ENCODE peak calls at places on chromosomes 3 and 15, in nine cellular contexts. X, H, M, Q, I, Z, L, U and N are unnamed samples.

GRCh38 chr3:141410861-141411771 is 42.8 kb downstream of the ZBTB38 start:
- DNase-seq in I (peak; percentile 73), L (no peak), X (no peak), M (peak; percentile 82), U (no peak), Z (no peak), Q (no peak), H (no peak), N (no peak)

GRCh38 chr3:127456471-127457093 is 134.0 kb downstream of the TPRA1 start:
- DNase-seq in L (no peak), I (no peak), Q (no peak), H (no peak), M (no peak), U (no peak), X (no peak), Z (no peak), N (peak; percentile 17)

GRCh38 chr15:87752250-87752951 is 504.1 kb downstream of the NTRK3 start:
- DNase-seq in X (no peak), L (no peak), Q (no peak), U (no peak), I (no peak), Z (no peak), M (no peak), H (no peak), N (no peak)

GRCh38 chr3:161310649-161311423 is 60.5 kb downstream of the SPTSSB start:
- DNase-seq in U (no peak), L (no peak), I (peak; percentile 67), Q (no peak), X (no peak), M (peak; percentile 87), H (no peak), Z (peak; percentile 21), N (no peak)

GRCh38 chr3:127819656-127820055 is 2.7 kb downstream of the MGLL start:
- DNase-seq in L (no peak), H (no peak), Q (no peak), Z (no peak), U (no peak), X (no peak), M (no peak), I (no peak), N (no peak)

GRCh38 chr3:134998158-134998557 is 203.1 kb downstream of the EPHB1 start:
- DNase-seq in H (no peak), M (no peak), I (no peak), X (no peak), Q (no peak), U (no peak), L (no peak), Z (no peak), N (no peak)

GRCh38 chr3:50572801-50573371 is 3.6 kb downstream of the HEMK1 start:
- DNase-seq in L (no peak), Z (peak; percentile 54), X (no peak), I (peak; percentile 90), Q (no peak), H (no peak), U (no peak), M (peak; percentile 84), N (no peak)

GRCh38 chr15:51401872-51402517 is 60.5 kb downstream of the GLDN start:
- DNase-seq in L (peak; percentile 18), Q (peak; percentile 71), M (no peak), I (no peak), U (no peak), X (peak; percentile 56), Z (no peak), H (peak; percentile 69), N (no peak)

GRCh38 chr3:128468285-128468790 is 1.6 kb upstream of the DNAJB8 start:
- DNase-seq in L (no peak), X (no peak), Q (no peak), H (no peak), Z (no peak), M (no peak), U (no peak), I (no peak), N (no peak)

GRCh38 chr15:100525894-100526512 is 2.7 kb downstream of the CERS3 start:
- DNase-seq in M (no peak), L (no peak), U (no peak), X (no peak), Q (no peak), I (no peak), H (no peak), Z (no peak), N (no peak)

GRCh38 chr15:30953731-30954378 is 37.6 kb downstream of the MTMR10 start:
- DNase-seq in U (no peak), M (no peak), Z (no peak), Q (peak; percentile 65), I (no peak), H (no peak), L (no peak), X (peak; percentile 84), N (peak; percentile 17)

GRCh38 chr15:81330351-81331085 is 6.6 kb upstream of the STARD5 start:
- DNase-seq in L (no peak), X (no peak), Z (no peak), Q (no peak), H (no peak), M (no peak), I (peak; percentile 50), U (no peak), N (no peak)

GRCh38 chr3:25582242-25582641 is 82.5 kb downstream of the TOP2B start:
- DNase-seq in L (no peak), X (peak; percentile 67), Q (no peak), U (no peak), M (no peak), I (no peak), Z (no peak), H (no peak), N (no peak)

GRCh38 chr3:187914231-187914630 is 169.0 kb upstream of the BCL6 start:
- DNase-seq in I (no peak), X (no peak), Q (no peak), M (no peak), U (no peak), L (no peak), H (no peak), Z (no peak), N (no peak)

GRCh38 chr3:45541326-45542321 is 52.9 kb upstream of the LIMD1 start:
- DNase-seq in M (no peak), Q (no peak), Z (no peak), H (no peak), I (no peak), L (no peak), U (no peak), X (no peak), N (no peak)

GRCh38 chr15:81108427-81108826 is 25.6 kb upstream of the CFAP161 start:
- DNase-seq in Q (no peak), Z (no peak), H (no peak), I (no peak), L (no peak), X (peak; percentile 25), U (no peak), M (peak; percentile 65), N (no peak)

GRCh38 chr3:112463250-112463649 is 36.0 kb downstream of the BTLA start:
- DNase-seq in I (no peak), M (peak; percentile 72), U (no peak), X (no peak), L (no peak), H (no peak), Q (no peak), Z (no peak), N (no peak)

GRCh38 chr3:178439504-178439903 is 96.7 kb upstream of the KCNMB2 start:
- DNase-seq in M (no peak), Q (no peak), I (no peak), H (no peak), L (peak; percentile 53), Z (no peak), X (no peak), U (no peak), N (no peak)

GRCh38 chr15:98503970-98504369 is 144.4 kb upstream of the IGF1R start:
- DNase-seq in Q (no peak), H (no peak), L (no peak), Z (no peak), U (no peak), I (no peak), M (no peak), X (peak; percentile 71), N (no peak)

GRCh38 chr3:8802256-8802655 is 32.8 kb upstream of the OXTR start:
- DNase-seq in L (no peak), X (no peak), M (peak; percentile 36), Z (no peak), H (no peak), I (no peak), U (no peak), Q (no peak), N (no peak)

GRCh38 chr3:132396255-132396654 is 21.0 kb upstream of the DNAJC13 start:
- DNase-seq in M (no peak), L (no peak), I (no peak), Z (no peak), Q (no peak), U (no peak), H (no peak), X (no peak), N (no peak)

GRCh38 chr3:168341192-168341816 is 245.6 kb upstream of the GOLIM4 start:
- DNase-seq in Z (no peak), X (no peak), M (no peak), I (no peak), H (no peak), L (no peak), U (no peak), Q (no peak), N (no peak)

GRCh38 chr3:17355591-17355990 is 386.8 kb downstream of the TBC1D5 start:
- DNase-seq in U (no peak), I (no peak), H (no peak), X (no peak), Q (no peak), M (no peak), Z (no peak), L (no peak), N (no peak)

GRCh38 chr3:163916596-163917560 is 1161.4 kb downstream of the SI start:
- DNase-seq in Z (no peak), I (no peak), M (no peak), X (peak; percentile 22), Q (no peak), H (no peak), U (no peak), L (no peak), N (peak; percentile 37)

GRCh38 chr15:42140383-42141070 is 15.9 kb downstream of the PLA2G4F start:
- DNase-seq in Q (no peak), Z (no peak), I (no peak), U (no peak), X (no peak), H (no peak), L (no peak), M (no peak), N (no peak)

GRCh38 chr15:92655178-92655995 is at the start of gene FAM174B:
- DNase-seq in I (peak; percentile 74), U (peak; percentile 70), Z (peak; percentile 10), X (no peak), L (peak; percentile 70), Q (peak; percentile 74), H (no peak), M (peak; percentile 68), N (peak; percentile 73)

GRCh38 chr15:90211009-90211408 is 9.9 kb downstream of the SEMA4B start:
- DNase-seq in L (no peak), M (no peak), Z (no peak), U (no peak), I (no peak), H (no peak), Q (no peak), X (no peak), N (no peak)

GRCh38 chr15:85380860-85381535 is 595 bp downstream of the AKAP13 start:
- DNase-seq in Z (peak; percentile 56), X (no peak), I (peak; percentile 83), U (no peak), Q (peak; percentile 82), H (no peak), L (no peak), M (peak; percentile 92), N (peak; percentile 25)

GRCh38 chr3:52231502-52232278 is 6.2 kb upstream of the TLR9 start:
- DNase-seq in M (peak; percentile 96), U (no peak), I (peak; percentile 98), Z (peak; percentile 75), H (no peak), L (no peak), Q (peak; percentile 91), X (peak; percentile 72), N (peak; percentile 8)